ENCODE peak calls at places on chromosomes 12 and 14, in five cellular contexts. R is GM23338, G is K562, Y is IMR-90, K is GM12878. O is an unnamed sample.

GRCh38 chr12:9674226-9674590 is 4.7 kb downstream of the CLEC2D start:
- DNase-seq in R (no peak), G (peak; percentile 6), Y (no peak), K (no peak), O (no peak)

GRCh38 chr12:56080556-56081138 is 682 bp downstream of the ERBB3 start:
- DNase-seq in R (peak; percentile 80), G (peak; percentile 45), Y (no peak), K (no peak), O (peak; percentile 42)

GRCh38 chr12:12443482-12443881 is 86.6 kb downstream of the BORCS5 start:
- DNase-seq in R (no peak), G (no peak), Y (no peak), K (no peak), O (no peak)

GRCh38 chr12:93892431-93893210 is 215.4 kb downstream of the CRADD start:
- DNase-seq in R (peak; percentile 38), G (no peak), Y (no peak), K (no peak), O (no peak)

GRCh38 chr14:35766700-35767082 is 42.4 kb downstream of the RALGAPA1 start:
- DNase-seq in R (no peak), G (no peak), Y (peak; percentile 1), K (no peak), O (no peak)

GRCh38 chr12:119206348-119207075 is 27.8 kb downstream of the HSPB8 start:
- DNase-seq in R (peak; percentile 43), G (no peak), Y (no peak), K (no peak), O (no peak)

GRCh38 chr12:67720383-67720856 is 71.9 kb downstream of the DYRK2 start:
- DNase-seq in R (no peak), G (peak; percentile 1), Y (peak; percentile 76), K (no peak), O (peak; percentile 78)

GRCh38 chr12:49233842-49234526 is 30.9 kb upstream of the TUBA1C start:
- DNase-seq in R (peak; percentile 31), G (peak; percentile 87), Y (no peak), K (peak; percentile 35), O (no peak)

GRCh38 chr12:103841690-103842584 is 903 bp upstream of the NT5DC3 start:
- DNase-seq in R (peak; percentile 85), G (peak; percentile 83), Y (peak; percentile 76), K (no peak), O (peak; percentile 100)

GRCh38 chr12:76032043-76032981 is 736 bp upstream of the PHLDA1 start:
- DNase-seq in R (peak; percentile 79), G (peak; percentile 73), Y (peak; percentile 70), K (peak; percentile 34), O (peak; percentile 53)

GRCh38 chr12:49331360-49332222 is 5.4 kb downstream of the C1QL4 start:
- DNase-seq in R (peak; percentile 81), G (peak; percentile 75), Y (peak; percentile 76), K (no peak), O (peak; percentile 66)

GRCh38 chr12:75438052-75438754 is 42.4 kb upstream of the GLIPR1 start:
- DNase-seq in R (no peak), G (no peak), Y (no peak), K (no peak), O (no peak)

GRCh38 chr12:1502441-1502785 is 92.0 kb downstream of the FBXL14 start:
- DNase-seq in R (no peak), G (no peak), Y (peak; percentile 17), K (no peak), O (no peak)

GRCh38 chr14:20682435-20683124 is 1.8 kb upstream of the RNASE4 start:
- DNase-seq in R (peak; percentile 83), G (peak; percentile 83), Y (peak; percentile 92), K (no peak), O (peak; percentile 91)

GRCh38 chr12:65495233-65495632 is 216.8 kb downstream of the MSRB3 start:
- DNase-seq in R (no peak), G (no peak), Y (peak; percentile 88), K (no peak), O (peak; percentile 71)

GRCh38 chr12:85574291-85574690 is 261.9 kb downstream of the RASSF9 start:
- DNase-seq in R (no peak), G (no peak), Y (no peak), K (no peak), O (no peak)

GRCh38 chr12:53060721-53061276 is 10.9 kb downstream of the TNS2 start:
- DNase-seq in R (no peak), G (no peak), Y (no peak), K (no peak), O (no peak)

GRCh38 chr14:91371990-91372375 is 45.6 kb downstream of the CCDC88C start:
- DNase-seq in R (no peak), G (no peak), Y (no peak), K (no peak), O (no peak)

GRCh38 chr14:104265918-104266642 is 127.7 kb downstream of the KIF26A start:
- DNase-seq in R (no peak), G (no peak), Y (no peak), K (no peak), O (no peak)

GRCh38 chr12:59314209-59314608 is 281.6 kb upstream of the SLC16A7 start:
- DNase-seq in R (no peak), G (no peak), Y (no peak), K (no peak), O (no peak)

GRCh38 chr12:42767998-42768397 is 178.5 kb upstream of the PRICKLE1 start:
- DNase-seq in R (no peak), G (no peak), Y (no peak), K (no peak), O (no peak)

GRCh38 chr14:75562048-75562447 is 16.4 kb upstream of the FLVCR2 start:
- DNase-seq in R (no peak), G (no peak), Y (no peak), K (no peak), O (peak; percentile 9)

GRCh38 chr12:65123435-65124063 is 2.4 kb upstream of the WIF1 start:
- DNase-seq in R (peak; percentile 67), G (peak; percentile 60), Y (peak; percentile 37), K (peak; percentile 8), O (peak; percentile 66)

GRCh38 chr12:21962236-21962635 is 21.0 kb upstream of the ABCC9 start:
- DNase-seq in R (no peak), G (no peak), Y (peak; percentile 79), K (no peak), O (peak; percentile 14)

GRCh38 chr12:50786498-50787231 is 22.8 kb downstream of the ATF1 start:
- DNase-seq in R (peak; percentile 14), G (no peak), Y (peak; percentile 97), K (no peak), O (peak; percentile 98)

GRCh38 chr14:33432407-33433023 is 493.8 kb downstream of the NPAS3 start:
- DNase-seq in R (no peak), G (peak; percentile 12), Y (peak; percentile 18), K (no peak), O (peak; percentile 71)

GRCh38 chr14:50957296-50957695 is 13.0 kb upstream of the PYGL start:
- DNase-seq in R (no peak), G (no peak), Y (peak; percentile 48), K (no peak), O (peak; percentile 27)

GRCh38 chr14:69693823-69694729 is 72.9 kb upstream of the SRSF5 start:
- DNase-seq in R (no peak), G (peak; percentile 66), Y (no peak), K (no peak), O (no peak)

GRCh38 chr14:69695664-69696527 is 71.0 kb upstream of the SRSF5 start:
- DNase-seq in R (no peak), G (peak; percentile 54), Y (peak; percentile 30), K (no peak), O (no peak)

GRCh38 chr14:69694730-69695663 is 71.9 kb upstream of the SRSF5 start:
- DNase-seq in R (no peak), G (no peak), Y (peak; percentile 63), K (no peak), O (no peak)

GRCh38 chr14:69692542-69693053 is 74.3 kb upstream of the SRSF5 start:
- DNase-seq in R (no peak), G (no peak), Y (no peak), K (no peak), O (no peak)

GRCh38 chr14:69693145-69693544 is 73.8 kb upstream of the SRSF5 start:
- DNase-seq in R (no peak), G (no peak), Y (no peak), K (no peak), O (no peak)
- TF ChIP-seq CTCF in R (no peak), G (no peak), Y (no peak), K (no peak), O (no peak)

DNA sequence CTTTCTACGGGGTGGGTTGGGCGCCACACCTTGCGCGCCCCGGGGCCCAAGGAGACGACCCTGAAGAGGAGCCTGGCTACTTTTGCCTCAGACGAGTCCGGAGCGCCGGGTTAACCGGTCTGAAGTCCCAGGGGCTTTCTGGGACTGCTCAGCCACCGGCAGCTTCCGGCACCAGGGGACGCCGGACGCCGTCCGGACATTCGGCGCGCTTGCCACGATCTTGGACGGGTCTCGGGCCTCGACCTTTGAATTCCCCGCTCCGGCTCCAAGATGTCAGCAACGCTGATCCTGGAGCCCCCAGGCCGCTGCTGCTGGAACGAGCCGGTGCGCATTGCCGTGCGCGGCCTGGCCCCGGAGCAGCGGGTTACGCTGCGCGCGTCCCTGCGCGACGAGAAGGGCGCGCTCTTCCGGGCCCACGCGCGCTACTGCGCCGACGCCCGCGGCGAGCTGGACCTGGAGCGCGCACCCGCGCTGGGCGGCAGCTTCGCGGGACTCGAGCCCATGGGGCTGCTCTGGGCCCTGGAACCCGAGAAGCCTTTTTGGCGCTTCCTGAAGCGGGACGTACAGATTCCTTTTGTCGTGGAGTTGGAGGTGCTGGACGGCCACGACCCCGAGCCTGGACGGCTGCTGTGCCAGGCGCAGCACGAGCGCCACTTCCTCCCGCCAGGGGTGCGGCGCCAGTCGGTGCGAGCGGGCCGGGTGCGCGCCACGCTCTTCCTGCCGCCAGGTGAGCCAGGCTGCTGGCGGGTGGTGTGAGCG is at the start of gene ACOT4:
- DNase-seq in R (peak; percentile 73), G (no peak), Y (peak; percentile 20), K (no peak), O (peak; percentile 65)
- H2AFZ ChIP-seq in R (peak within 1 kb of the TSS; percentile 97), G (no peak within 1 kb of the TSS), Y (peak within 1 kb of the TSS; percentile 95), K (peak within 1 kb of the TSS; percentile 84), O (peak within 1 kb of the TSS; percentile 92)

GRCh38 chr14:56310643-56311042 is 192.4 kb downstream of the PELI2 start:
- DNase-seq in R (no peak), G (no peak), Y (peak; percentile 59), K (no peak), O (no peak)

GRCh38 chr14:56304456-56304855 is 186.2 kb downstream of the PELI2 start:
- DNase-seq in R (no peak), G (no peak), Y (no peak), K (no peak), O (no peak)

DNA sequence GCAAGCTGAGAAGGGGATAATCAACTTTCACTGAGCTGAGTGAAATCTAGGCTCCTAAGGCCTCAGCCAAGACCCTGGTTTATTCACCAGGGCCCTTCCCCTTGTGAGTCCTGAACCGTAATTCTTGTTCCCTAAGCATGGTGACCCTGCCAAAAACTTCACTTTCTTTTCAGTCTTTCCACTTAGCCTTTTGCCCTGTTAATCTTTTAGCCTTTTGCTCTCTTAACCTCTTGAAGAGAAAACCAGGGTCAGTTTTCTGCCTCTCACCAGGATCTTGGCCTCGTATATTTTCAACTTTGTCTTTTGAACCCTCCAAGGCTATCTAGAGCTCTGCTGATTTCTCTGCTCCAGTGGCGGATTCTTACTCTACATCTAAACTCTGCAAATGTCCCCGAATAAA is 191.0 kb downstream of the PELI2 start:
- DNase-seq in R (no peak), G (no peak), Y (no peak), K (no peak), O (no peak)
- H3K27ac ChIP-seq in R (no peak overlapping the region), G (no peak overlapping the region), Y (no peak overlapping the region), K (no peak overlapping the region), O (no peak overlapping the region)

GRCh38 chr14:106530423-106531107 is 1004.2 kb downstream of the TMEM121 start:
- DNase-seq in R (peak; percentile 15), G (peak; percentile 47), Y (no peak), K (peak; percentile 51), O (no peak)
- TF ChIP-seq CTCF in R (no peak), G (peak; percentile 99), Y (no peak), K (peak; percentile 91), O (peak; percentile 17)

GRCh38 chr14:96829791-96830190 is 32.6 kb downstream of the VRK1 start:
- DNase-seq in R (no peak), G (no peak), Y (no peak), K (no peak), O (no peak)
- H2AFZ ChIP-seq in R (no peak overlapping the region), G (no peak overlapping the region), Y (no peak overlapping the region), K (no peak overlapping the region), O (no peak overlapping the region)